ENCODE peak calls at places on chromosome 18, in five cellular contexts. Y is BJ, N is heart right ventricle, W is psoas muscle, H is A549. U is an unnamed sample.

GRCh38 chr18:73719611-73720010 is 428.0 kb downstream of the FBXO15 start:
- DNase-seq in Y (no peak), N (no peak), W (no peak), H (no peak), U (no peak)

GRCh38 chr18:61612517-61612916 is 279.3 kb downstream of the CDH20 start:
- DNase-seq in Y (no peak), N (no peak), W (no peak), H (no peak), U (no peak)

GRCh38 chr18:66575263-66575662 is 28.6 kb downstream of the CDH19 start:
- DNase-seq in Y (no peak), N (no peak), W (no peak), H (no peak), U (no peak)

GRCh38 chr18:3002766-3003165 is 10.2 kb downstream of the LPIN2 start:
- DNase-seq in Y (no peak), N (no peak), W (no peak), H (no peak), U (no peak)

GRCh38 chr18:47204908-47205522 is 28.9 kb upstream of the IER3IP1 start:
- DNase-seq in Y (no peak), N (no peak), W (no peak), H (peak; percentile 18), U (no peak)

GRCh38 chr18:7459851-7460774 is 107.0 kb upstream of the PTPRM start:
- DNase-seq in Y (no peak), N (peak; percentile 50), W (no peak), H (no peak), U (no peak)

GRCh38 chr18:48842259-48843061 is 108.3 kb downstream of the SMAD7 start:
- DNase-seq in Y (no peak), N (peak; percentile 42), W (no peak), H (no peak), U (no peak)

GRCh38 chr18:44128365-44128764 is 552.3 kb upstream of the SETBP1 start:
- DNase-seq in Y (no peak), N (no peak), W (no peak), H (no peak), U (no peak)

GRCh38 chr18:77001979-77002378 is 130.6 kb downstream of the MBP start:
- DNase-seq in Y (no peak), N (no peak), W (no peak), H (no peak), U (no peak)

GRCh38 chr18:61892683-61893303 is at the start of gene RNF152:
- DNase-seq in Y (no peak), N (peak; percentile 33), W (peak; percentile 23), H (peak; percentile 0), U (no peak)

GRCh38 chr18:58087928-58088722 is 44.1 kb downstream of the NEDD4L start:
- DNase-seq in Y (no peak), N (no peak), W (no peak), H (no peak), U (no peak)

GRCh38 chr18:48920408-48921038 is 30.2 kb downstream of the SMAD7 start:
- DNase-seq in Y (no peak), N (no peak), W (no peak), H (no peak), U (no peak)

GRCh38 chr18:500556-501405 is at the start of gene COLEC12:
- DNase-seq in Y (no peak), N (peak; percentile 55), W (peak; percentile 46), H (no peak), U (no peak)

GRCh38 chr18:8816805-8817204 is 111.4 kb downstream of the MTCL1 start:
- DNase-seq in Y (peak; percentile 42), N (no peak), W (no peak), H (no peak), U (no peak)

GRCh38 chr18:79799619-79800352 is 2.0 kb downstream of the KCNG2 start:
- DNase-seq in Y (no peak), N (no peak), W (no peak), H (no peak), U (no peak)

GRCh38 chr18:77191241-77191751 is 58.4 kb upstream of the GALR1 start:
- DNase-seq in Y (no peak), N (no peak), W (no peak), H (no peak), U (peak; percentile 37)

GRCh38 chr18:54671291-54671881 is 80.3 kb downstream of the DYNAP start:
- DNase-seq in Y (no peak), N (no peak), W (no peak), H (peak; percentile 10), U (no peak)

GRCh38 chr18:59308201-59309014 is 10.0 kb downstream of the CPLX4 start:
- DNase-seq in Y (no peak), N (peak; percentile 83), W (peak; percentile 77), H (peak; percentile 61), U (peak; percentile 7)
- H3K4me3 ChIP-seq in Y (peak overlapping the region; percentile 34), N (peak overlapping the region; percentile 27), W (peak overlapping the region; percentile 52), H (peak overlapping the region; percentile 44), U (peak overlapping the region; percentile 35)

GRCh38 chr18:21241224-21242131 is 554 bp upstream of the GREB1L start:
- DNase-seq in Y (no peak), N (peak; percentile 31), W (peak; percentile 21), H (no peak), U (no peak)

GRCh38 chr18:21242141-21243040 is at the start of gene GREB1L:
- DNase-seq in Y (no peak), N (peak; percentile 69), W (peak; percentile 61), H (peak; percentile 40), U (no peak)

GRCh38 chr18:21243041-21243431 is 1.0 kb downstream of the GREB1L start:
- DNase-seq in Y (no peak), N (no peak), W (no peak), H (peak; percentile 7), U (no peak)
- H3K4me3 ChIP-seq in Y (peak overlapping the region; percentile 49), N (peak overlapping the region; percentile 68), W (peak overlapping the region; percentile 87), H (peak overlapping the region; percentile 62), U (peak overlapping the region; percentile 43)

DNA sequence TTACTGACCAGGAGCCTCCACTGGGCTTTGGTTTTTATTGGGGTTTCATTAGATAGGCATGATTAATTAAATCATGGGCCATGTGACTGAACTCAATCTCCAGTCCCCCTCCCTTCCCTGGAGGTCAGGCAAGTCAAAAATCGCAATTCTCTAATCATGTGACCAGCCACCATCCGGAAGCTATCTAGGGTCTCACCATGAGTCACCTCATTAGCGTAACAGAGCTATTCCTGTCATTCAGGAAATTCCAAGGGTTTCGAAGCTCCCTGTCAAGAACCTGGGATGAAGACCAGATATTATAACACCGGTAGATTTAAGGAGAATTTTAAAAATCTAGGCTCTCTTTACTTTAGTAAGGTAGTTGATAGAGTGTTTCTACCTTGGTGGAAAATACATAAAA is 180.3 kb upstream of the TCF4 start:
- DNase-seq in Y (no peak), N (no peak), W (no peak), H (no peak), U (no peak)
- H3K4me3 ChIP-seq in Y (no peak overlapping the region), N (no peak overlapping the region), W (no peak overlapping the region), H (no peak overlapping the region), U (no peak overlapping the region)

DNA sequence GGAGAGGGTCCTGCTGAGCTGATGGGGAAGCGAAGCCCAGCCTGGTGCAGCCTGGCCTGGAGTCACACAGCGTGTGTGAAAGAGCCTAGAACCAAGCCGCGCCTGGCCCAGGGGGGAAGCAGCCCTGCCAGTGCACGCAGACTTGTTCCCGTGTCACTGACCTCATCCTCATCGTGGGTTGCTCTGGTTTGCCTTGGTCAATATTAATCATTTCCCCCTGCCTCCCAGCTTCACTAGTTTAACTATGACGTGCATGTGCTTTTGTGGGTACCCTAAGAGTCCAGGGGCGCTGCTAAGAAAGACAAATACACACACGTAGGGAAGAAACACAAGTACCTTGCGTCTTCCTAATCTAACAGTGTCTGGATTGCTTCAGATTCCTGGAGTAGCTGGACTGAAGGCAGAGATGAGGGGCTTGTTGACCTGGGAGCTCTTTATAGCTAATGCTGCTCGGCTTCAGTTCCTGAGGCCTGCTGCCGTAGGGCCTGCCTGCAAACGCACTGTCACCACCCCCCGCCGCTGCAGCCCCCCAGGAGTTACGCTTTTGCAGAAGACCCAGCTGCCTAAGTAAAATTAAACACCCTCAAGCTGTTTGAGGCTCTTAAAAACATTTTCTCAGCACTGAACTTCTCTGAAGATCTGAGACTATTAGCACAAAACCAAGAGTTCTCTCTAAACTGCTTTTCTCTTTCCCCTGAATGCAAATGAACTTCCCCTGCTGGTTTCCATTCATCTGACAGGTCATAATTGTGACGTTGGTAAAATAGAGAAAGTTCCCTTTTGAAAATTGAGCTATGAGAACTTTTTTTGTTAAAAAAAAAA is 159.2 kb downstream of the FAM210A start:
- DNase-seq in Y (no peak), N (peak; percentile 36), W (peak; percentile 44), H (no peak), U (no peak)
- H3K4me3 ChIP-seq in Y (no peak overlapping the region), N (no peak overlapping the region), W (no peak overlapping the region), H (no peak overlapping the region), U (no peak overlapping the region)

GRCh38 chr18:9928646-9929259 is 14.9 kb downstream of the VAPA start:
- DNase-seq in Y (no peak), N (no peak), W (no peak), H (no peak), U (no peak)
- H3K4me3 ChIP-seq in Y (no peak overlapping the region), N (no peak overlapping the region), W (no peak overlapping the region), H (no peak overlapping the region), U (no peak overlapping the region)

GRCh38 chr18:38420611-38421010 is 855.0 kb upstream of the CELF4 start:
- DNase-seq in Y (no peak), N (no peak), W (no peak), H (no peak), U (no peak)
- H3K4me3 ChIP-seq in Y (no peak overlapping the region), N (no peak overlapping the region), W (no peak overlapping the region), H (no peak overlapping the region), U (no peak overlapping the region)

U was measured in skeletal muscle cell.